ENCODE peak calls at places on chromosomes 12 and 14, in ten cellular contexts. L, Z, X, C, O, E, K, S, D and A are unnamed samples.

GRCh38 chr14:22646570-22647254 is 2.6 kb upstream of the OR6J1 start:
- DNase-seq in O (no peak), C (peak; percentile 91), X (no peak), S (no peak), K (peak; percentile 95), L (no peak), E (no peak), D (no peak), Z (no peak), A (no peak)

GRCh38 chr14:68938515-68939423 is 40.3 kb downstream of the ACTN1 start:
- DNase-seq in O (no peak), Z (no peak), K (peak; percentile 65), E (peak; percentile 67), L (no peak), C (no peak), S (no peak), X (peak; percentile 63), D (no peak), A (peak; percentile 81)

GRCh38 chr14:53148612-53149202 is 4.4 kb downstream of the DDHD1 start:
- DNase-seq in X (no peak), Z (no peak), E (no peak), S (no peak), O (no peak), D (no peak), K (no peak), C (no peak), L (no peak), A (no peak)

GRCh38 chr12:113403435-113404415 is at the start of gene SDS:
- DNase-seq in K (peak; percentile 71), L (no peak), Z (peak; percentile 65), O (no peak), C (peak; percentile 28), E (peak; percentile 31), X (peak; percentile 61), D (peak; percentile 35), S (no peak), A (no peak)

GRCh38 chr12:32455607-32456063 is 56.3 kb downstream of the FGD4 start:
- DNase-seq in K (peak; percentile 90), Z (no peak), D (peak; percentile 73), X (peak; percentile 76), L (no peak), C (peak; percentile 81), O (no peak), S (no peak), E (no peak), A (no peak)

GRCh38 chr14:29749327-29749726 is 178.3 kb downstream of the PRKD1 start:
- DNase-seq in C (peak; percentile 59), E (no peak), S (no peak), X (no peak), L (no peak), K (peak; percentile 79), D (no peak), Z (no peak), O (no peak), A (no peak)

GRCh38 chr12:46214668-46215429 is 54.0 kb downstream of the SLC38A1 start:
- DNase-seq in K (no peak), L (peak; percentile 78), O (no peak), D (no peak), C (no peak), X (no peak), E (peak; percentile 45), S (no peak), Z (no peak), A (no peak)

GRCh38 chr12:29537292-29537691 is 39.8 kb upstream of the OVCH1 start:
- DNase-seq in O (no peak), S (no peak), D (no peak), Z (no peak), C (peak; percentile 45), E (no peak), X (no peak), L (no peak), K (peak; percentile 53), A (no peak)

GRCh38 chr14:51562816-51563215 is 88.9 kb upstream of the FRMD6 start:
- DNase-seq in O (no peak), L (no peak), S (no peak), K (peak; percentile 37), X (no peak), E (no peak), C (peak; percentile 40), D (no peak), Z (no peak), A (no peak)

GRCh38 chr14:72751276-72752033 is 142.4 kb downstream of the DPF3 start:
- DNase-seq in D (no peak), X (no peak), O (no peak), Z (no peak), L (no peak), S (no peak), E (no peak), K (peak; percentile 22), C (no peak), A (no peak)

GRCh38 chr14:102461490-102462317 is 47.9 kb downstream of the ANKRD9 start:
- DNase-seq in X (no peak), C (no peak), D (no peak), Z (no peak), L (no peak), K (no peak), E (no peak), O (no peak), S (no peak), A (no peak)

GRCh38 chr12:11778703-11779102 is 129.2 kb downstream of the ETV6 start:
- DNase-seq in C (no peak), L (no peak), D (no peak), S (no peak), O (no peak), K (no peak), X (no peak), Z (no peak), E (no peak), A (no peak)

GRCh38 chr12:32644455-32644854 is 34.6 kb upstream of the DNM1L start:
- DNase-seq in S (no peak), C (no peak), Z (no peak), X (no peak), K (no peak), E (no peak), D (no peak), O (no peak), L (no peak), A (no peak)

GRCh38 chr12:128486951-128487350 is 220.0 kb downstream of the TMEM132C start:
- DNase-seq in S (no peak), L (no peak), Z (no peak), K (no peak), C (no peak), O (no peak), D (no peak), X (no peak), E (no peak), A (no peak)

GRCh38 chr12:118375348-118375747 is 1.0 kb upstream of the SUDS3 start:
- DNase-seq in K (no peak), Z (no peak), C (no peak), X (no peak), S (no peak), O (no peak), E (no peak), L (no peak), D (no peak), A (no peak)
- H3K4me3 ChIP-seq in K (no peak overlapping the region), Z (peak overlapping the region; percentile 100), C (peak overlapping the region; percentile 84), X (no peak overlapping the region), S (peak overlapping the region; percentile 99), O (no peak overlapping the region), E (peak overlapping the region; percentile 100), L (peak overlapping the region; percentile 86), D (no peak overlapping the region), A (no peak overlapping the region)

GRCh38 chr14:61345144-61345482 is 23.7 kb downstream of the PRKCH start:
- DNase-seq in L (no peak), C (no peak), E (no peak), X (no peak), O (no peak), K (no peak), D (no peak), S (no peak), Z (no peak), A (no peak)

GRCh38 chr14:61343471-61343870 is 22.1 kb downstream of the PRKCH start:
- DNase-seq in Z (no peak), O (no peak), C (peak; percentile 16), S (no peak), D (no peak), K (peak; percentile 12), L (no peak), X (no peak), E (no peak), A (no peak)

GRCh38 chr14:61342941-61343340 is 21.6 kb downstream of the PRKCH start:
- DNase-seq in D (no peak), L (no peak), O (no peak), X (no peak), Z (no peak), C (no peak), E (no peak), S (no peak), K (no peak), A (no peak)

GRCh38 chr14:61344437-61345143 is 23.2 kb downstream of the PRKCH start:
- DNase-seq in K (no peak), O (no peak), D (no peak), E (no peak), S (no peak), X (no peak), Z (no peak), C (no peak), L (no peak), A (no peak)

DNA sequence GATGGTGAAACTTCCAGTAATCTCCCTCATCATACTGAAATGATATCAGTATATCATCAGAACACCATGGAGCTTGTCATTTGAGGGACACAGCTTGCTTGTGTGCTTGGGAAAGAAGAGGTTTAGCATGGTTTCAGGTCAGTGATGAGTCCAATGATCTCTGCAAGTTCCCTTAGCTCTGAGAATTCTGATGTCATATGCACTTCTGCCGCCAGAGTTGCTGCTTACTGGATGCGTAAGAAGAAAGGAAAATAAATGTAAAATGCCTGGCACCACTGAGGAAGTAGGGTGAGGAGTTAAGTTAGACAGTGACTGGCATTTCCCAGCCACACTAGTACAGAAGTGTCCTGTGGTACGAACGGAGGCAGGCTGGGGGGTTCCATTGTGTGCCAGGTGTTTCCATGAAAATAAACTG is 22.6 kb downstream of the PRKCH start:
- DNase-seq in E (no peak), Z (no peak), X (no peak), C (no peak), L (no peak), S (no peak), K (no peak), O (no peak), D (no peak), A (no peak)
- H3K4me1 ChIP-seq in E (no peaks in the 10 kb centered on the region), Z (no peaks in the 10 kb centered on the region), X (no peaks in the 10 kb centered on the region), C (peaks cover 15% of the 10 kb centered on the region), L (peaks cover 94% of the 10 kb centered on the region), S (peaks cover 26% of the 10 kb centered on the region), K (no peaks in the 10 kb centered on the region), O (no peaks in the 10 kb centered on the region), D (peaks cover 20% of the 10 kb centered on the region), A (no peaks in the 10 kb centered on the region)

GRCh38 chr12:48473061-48473460 is 702 bp downstream of the ANP32D start:
- DNase-seq in K (no peak), D (no peak), E (no peak), O (no peak), C (no peak), S (no peak), L (no peak), Z (no peak), X (no peak), A (no peak)
- H3K9me3 ChIP-seq in K (no peaks in the 10 kb centered on the region), D (peaks cover 40% of the 10 kb centered on the region), E (peaks cover 45% of the 10 kb centered on the region), O (peaks cover 19% of the 10 kb centered on the region), C (peaks cover 12% of the 10 kb centered on the region), S (peaks cover 24% of the 10 kb centered on the region), L (no peaks in the 10 kb centered on the region), Z (peaks cover 39% of the 10 kb centered on the region), X (no peaks in the 10 kb centered on the region), A (peaks cover 26% of the 10 kb centered on the region)

DNA sequence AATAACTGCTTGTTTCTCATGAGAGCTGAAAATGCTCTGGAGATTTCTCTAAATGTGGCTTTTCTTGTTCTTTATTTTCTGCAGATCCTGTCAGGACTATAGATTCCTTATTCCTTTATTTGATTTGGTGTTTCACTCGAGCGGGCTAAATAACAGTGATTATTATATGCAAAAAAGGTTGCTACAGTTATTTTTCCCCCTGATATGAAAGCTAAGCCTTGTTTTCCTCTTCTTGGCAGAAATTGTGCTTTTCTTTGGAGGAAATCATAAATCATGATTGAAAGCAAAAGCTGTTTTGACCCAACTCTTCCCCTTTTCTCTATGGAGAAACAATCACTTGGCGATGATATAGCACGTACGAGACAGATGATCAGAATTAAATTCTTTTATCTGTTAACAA is 31.3 kb downstream of the PPFIBP1 start:
- DNase-seq in X (no peak), L (no peak), Z (no peak), K (peak; percentile 45), O (no peak), C (no peak), D (no peak), E (no peak), S (no peak), A (no peak)
- H3K4me3 ChIP-seq in X (no peak overlapping the region), L (no peak overlapping the region), Z (peak overlapping the region; percentile 18), K (peak overlapping the region; percentile 17), O (no peak overlapping the region), C (no peak overlapping the region), D (peak overlapping the region; percentile 3), E (no peak overlapping the region), S (peak overlapping the region; percentile 37), A (no peak overlapping the region)